ENCODE peak calls at places on chromosomes 2 and 18, in seven cellular contexts. One of them, this sample, is unnamed.

GRCh38 chr2:42331569-42332284 is 29.3 kb downstream of the COX7A2L start:
- DNase-seq in progenitor cell of endocrine pancreas: no peak
- DNase-seq in lower lobe of right lung: no peak
- DNase-seq in NCI-H69: no peak
- DNase-seq in GM06990: no peak
- DNase-seq in EL: no peak
- DNase-seq in NCI-H510A treated with DMSO at 0.1 percent for 48 hours: no peak
- DNase-seq in this sample: no peak

GRCh38 chr2:9990735-9991134 is 39.2 kb downstream of the GRHL1 start:
- DNase-seq in lower lobe of right lung: no peak
- DNase-seq in EL: no peak
- DNase-seq in NCI-H510A treated with DMSO at 0.1 percent for 48 hours: no peak
- DNase-seq in progenitor cell of endocrine pancreas: no peak
- DNase-seq in GM06990: no peak
- DNase-seq in NCI-H69: peak; percentile 89
- DNase-seq in this sample: peak; percentile 9

GRCh38 chr18:61579581-61579980 is 246.4 kb downstream of the CDH20 start:
- DNase-seq in progenitor cell of endocrine pancreas: no peak
- DNase-seq in lower lobe of right lung: no peak
- DNase-seq in EL: no peak
- DNase-seq in NCI-H69: peak; percentile 51
- DNase-seq in GM06990: no peak
- DNase-seq in NCI-H510A treated with DMSO at 0.1 percent for 48 hours: no peak
- DNase-seq in this sample: no peak

GRCh38 chr18:74230922-74231714 is 60.6 kb downstream of the CYB5A start:
- DNase-seq in NCI-H69: no peak
- DNase-seq in GM06990: no peak
- DNase-seq in NCI-H510A treated with DMSO at 0.1 percent for 48 hours: no peak
- DNase-seq in progenitor cell of endocrine pancreas: no peak
- DNase-seq in EL: no peak
- DNase-seq in lower lobe of right lung: no peak
- DNase-seq in this sample: no peak

GRCh38 chr18:709771-710170 is 2.7 kb downstream of the ENOSF1 start:
- DNase-seq in NCI-H510A treated with DMSO at 0.1 percent for 48 hours: no peak
- DNase-seq in EL: peak; percentile 20
- DNase-seq in GM06990: no peak
- DNase-seq in progenitor cell of endocrine pancreas: no peak
- DNase-seq in NCI-H69: peak; percentile 13
- DNase-seq in lower lobe of right lung: no peak
- DNase-seq in this sample: no peak

GRCh38 chr2:157325786-157326185 is at the start of gene ERMN:
- DNase-seq in GM06990: no peak
- DNase-seq in NCI-H510A treated with DMSO at 0.1 percent for 48 hours: no peak
- DNase-seq in lower lobe of right lung: no peak
- DNase-seq in EL: no peak
- DNase-seq in progenitor cell of endocrine pancreas: no peak
- DNase-seq in NCI-H69: peak; percentile 59
- DNase-seq in this sample: no peak

GRCh38 chr18:2881088-2881487 is 34.3 kb downstream of the EMILIN2 start:
- DNase-seq in progenitor cell of endocrine pancreas: no peak
- DNase-seq in EL: peak; percentile 41
- DNase-seq in NCI-H69: peak; percentile 30
- DNase-seq in NCI-H510A treated with DMSO at 0.1 percent for 48 hours: peak; percentile 74
- DNase-seq in GM06990: no peak
- DNase-seq in lower lobe of right lung: no peak
- DNase-seq in this sample: no peak

GRCh38 chr2:240929364-240930095 is 23.4 kb downstream of the CROCC2 start:
- DNase-seq in NCI-H510A treated with DMSO at 0.1 percent for 48 hours: no peak
- DNase-seq in GM06990: no peak
- DNase-seq in EL: no peak
- DNase-seq in progenitor cell of endocrine pancreas: no peak
- DNase-seq in NCI-H69: no peak
- DNase-seq in lower lobe of right lung: no peak
- DNase-seq in this sample: no peak

GRCh38 chr2:8310557-8311455 is 371.1 kb upstream of the ID2 start:
- DNase-seq in lower lobe of right lung: peak; percentile 70
- DNase-seq in GM06990: no peak
- DNase-seq in NCI-H510A treated with DMSO at 0.1 percent for 48 hours: no peak
- DNase-seq in EL: no peak
- DNase-seq in NCI-H69: no peak
- DNase-seq in progenitor cell of endocrine pancreas: no peak
- DNase-seq in this sample: peak; percentile 27

GRCh38 chr18:70907673-70908072 is 618.8 kb downstream of the SOCS6 start:
- DNase-seq in lower lobe of right lung: no peak
- DNase-seq in EL: no peak
- DNase-seq in GM06990: no peak
- DNase-seq in NCI-H69: peak; percentile 95
- DNase-seq in NCI-H510A treated with DMSO at 0.1 percent for 48 hours: peak; percentile 76
- DNase-seq in progenitor cell of endocrine pancreas: no peak
- DNase-seq in this sample: no peak

GRCh38 chr2:11307764-11308415 is 36.5 kb downstream of the ROCK2 start:
- DNase-seq in EL: no peak
- DNase-seq in lower lobe of right lung: no peak
- DNase-seq in GM06990: no peak
- DNase-seq in NCI-H510A treated with DMSO at 0.1 percent for 48 hours: no peak
- DNase-seq in NCI-H69: no peak
- DNase-seq in progenitor cell of endocrine pancreas: no peak
- DNase-seq in this sample: no peak

GRCh38 chr18:52992041-52992440 is 652.0 kb downstream of the DCC start:
- DNase-seq in GM06990: no peak
- DNase-seq in EL: no peak
- DNase-seq in lower lobe of right lung: no peak
- DNase-seq in progenitor cell of endocrine pancreas: no peak
- DNase-seq in NCI-H510A treated with DMSO at 0.1 percent for 48 hours: peak; percentile 12
- DNase-seq in NCI-H69: peak; percentile 66
- DNase-seq in this sample: no peak

GRCh38 chr2:159010340-159010739 is 41.9 kb downstream of the TANC1 start:
- DNase-seq in EL: peak; percentile 80
- DNase-seq in NCI-H69: peak; percentile 5
- DNase-seq in progenitor cell of endocrine pancreas: no peak
- DNase-seq in lower lobe of right lung: no peak
- DNase-seq in NCI-H510A treated with DMSO at 0.1 percent for 48 hours: no peak
- DNase-seq in GM06990: no peak
- DNase-seq in this sample: no peak

GRCh38 chr18:2223394-2223793 is 347.9 kb downstream of the METTL4 start:
- DNase-seq in EL: peak; percentile 9
- DNase-seq in GM06990: no peak
- DNase-seq in progenitor cell of endocrine pancreas: no peak
- DNase-seq in lower lobe of right lung: no peak
- DNase-seq in NCI-H69: no peak
- DNase-seq in NCI-H510A treated with DMSO at 0.1 percent for 48 hours: no peak
- DNase-seq in this sample: no peak

GRCh38 chr2:64979744-64980143 is 9.5 kb upstream of the SLC1A4 start:
- DNase-seq in GM06990: no peak
- DNase-seq in EL: no peak
- DNase-seq in progenitor cell of endocrine pancreas: no peak
- DNase-seq in NCI-H69: no peak
- DNase-seq in NCI-H510A treated with DMSO at 0.1 percent for 48 hours: no peak
- DNase-seq in lower lobe of right lung: no peak
- DNase-seq in this sample: peak; percentile 36

GRCh38 chr2:231462729-231463465 is 1.4 kb downstream of the NCL start:
- DNase-seq in NCI-H69: no peak
- DNase-seq in progenitor cell of endocrine pancreas: no peak
- DNase-seq in lower lobe of right lung: no peak
- DNase-seq in EL: no peak
- DNase-seq in GM06990: no peak
- DNase-seq in NCI-H510A treated with DMSO at 0.1 percent for 48 hours: no peak
- DNase-seq in this sample: no peak

GRCh38 chr2:166375205-166375735 is 474 bp downstream of the SCN9A start:
- DNase-seq in NCI-H69: peak; percentile 89
- DNase-seq in lower lobe of right lung: no peak
- DNase-seq in progenitor cell of endocrine pancreas: no peak
- DNase-seq in GM06990: no peak
- DNase-seq in NCI-H510A treated with DMSO at 0.1 percent for 48 hours: peak; percentile 69
- DNase-seq in EL: peak; percentile 56
- DNase-seq in this sample: peak; percentile 5

GRCh38 chr2:240687741-240688562 is 3.7 kb upstream of the AQP12A start:
- DNase-seq in GM06990: no peak
- DNase-seq in EL: no peak
- DNase-seq in lower lobe of right lung: no peak
- DNase-seq in progenitor cell of endocrine pancreas: no peak
- DNase-seq in NCI-H510A treated with DMSO at 0.1 percent for 48 hours: no peak
- DNase-seq in NCI-H69: no peak
- DNase-seq in this sample: no peak

This sample was measured in GM12865.